ENCODE peak calls at places on chromosomes 4 and X, in six cellular contexts. J is foreskin fibroblast; W is neural crest cell; Y is BJ; N is CD8-positive, alpha-beta T cell; T is HCT116. R is an unnamed sample.

GRCh38 chrX:15948318-15948660 is 93.7 kb upstream of the AP1S2 start:
- DNase-seq in J (no peak), W (no peak), Y (no peak), N (no peak), T (no peak), R (no peak)

GRCh38 chrX:45850197-45850774 is 649.6 kb upstream of the DIPK2B start:
- DNase-seq in J (no peak), W (peak), Y (no peak), N (no peak), T (no peak), R (no peak)

GRCh38 chrX:139078342-139078741 is 366.8 kb upstream of the FGF13 start:
- DNase-seq in J (no peak), W (no peak), Y (no peak), N (no peak), T (no peak), R (no peak)

GRCh38 chrX:104137496-104137895 is 19.3 kb downstream of the SLC25A53 start:
- DNase-seq in J (no peak), W (no peak), Y (no peak), N (no peak), T (peak), R (no peak)

GRCh38 chrX:122504026-122504425 is 680.1 kb upstream of the GRIA3 start:
- DNase-seq in J (peak), W (no peak), Y (peak), N (no peak), T (no peak), R (no peak)

GRCh38 chr4:20432098-20432497 is 180.4 kb downstream of the SLIT2 start:
- DNase-seq in J (no peak), W (no peak), Y (no peak), N (no peak), T (no peak), R (no peak)

GRCh38 chr4:80592950-80593349 is 257.4 kb downstream of the CFAP299 start:
- DNase-seq in J (no peak), W (no peak), Y (no peak), N (no peak), T (no peak), R (no peak)

GRCh38 chr4:56958111-56958517 is 19.3 kb downstream of the NOA1 start:
- DNase-seq in J (peak), W (no peak), Y (peak), N (no peak), T (no peak), R (peak)

GRCh38 chr4:111952708-111953107 is 192.5 kb upstream of the FAM241A start:
- DNase-seq in J (no peak), W (no peak), Y (no peak), N (no peak), T (no peak), R (no peak)

GRCh38 chrX:120514236-120514635 is 45.1 kb upstream of the LAMP2 start:
- DNase-seq in J (no peak), W (no peak), Y (no peak), N (no peak), T (no peak), R (no peak)

GRCh38 chr4:142473218-142473959 is 372.7 kb downstream of the INPP4B start:
- DNase-seq in J (no peak), W (no peak), Y (no peak), N (no peak), T (no peak), R (peak)

GRCh38 chr4:44038811-44039210 is 409.8 kb downstream of the KCTD8 start:
- DNase-seq in J (no peak), W (no peak), Y (no peak), N (no peak), T (no peak), R (no peak)

GRCh38 chrX:42143866-42144592 is 220.7 kb upstream of the CASK start:
- DNase-seq in J (no peak), W (no peak), Y (no peak), N (no peak), T (no peak), R (no peak)

GRCh38 chr4:128159967-128160366 is 98.9 kb downstream of the LARP1B start:
- DNase-seq in J (peak), W (no peak), Y (peak), N (no peak), T (no peak), R (no peak)

GRCh38 chr4:54099959-54100606 is at the start of gene GSX2:
- DNase-seq in J (no peak), W (no peak), Y (no peak), N (no peak), T (no peak), R (peak)

GRCh38 chrX:63354484-63354883 is 3.4 kb upstream of the SPIN4 start:
- DNase-seq in J (no peak), W (no peak), Y (no peak), N (no peak), T (no peak), R (no peak)

GRCh38 chr4:153453455-153453854 is 12.7 kb upstream of the TMEM131L start:
- DNase-seq in J (no peak), W (no peak), Y (no peak), N (no peak), T (no peak), R (no peak)

GRCh38 chr4:2457481-2458295 is 11.2 kb upstream of the RNF4 start:
- DNase-seq in J (no peak), W (no peak), Y (no peak), N (no peak), T (no peak), R (no peak)

GRCh38 chr4:2819244-2820215 is 24.1 kb upstream of the ADD1 start:
- DNase-seq in J (no peak), W (no peak), Y (no peak), N (no peak), T (no peak), R (no peak)

GRCh38 chr4:143538979-143539669 is 25.6 kb downstream of the SMARCA5 start:
- DNase-seq in J (no peak), W (no peak), Y (no peak), N (no peak), T (no peak), R (no peak)

GRCh38 chr4:110669663-110670062 is 46.8 kb upstream of the PITX2 start:
- DNase-seq in J (no peak), W (no peak), Y (no peak), N (no peak), T (no peak), R (no peak)

GRCh38 chrX:73851014-73852009 is 288.3 kb downstream of the CHIC1 start:
- DNase-seq in J (no peak), W (no peak), Y (no peak), N (no peak), T (no peak), R (no peak)

GRCh38 chrX:136779346-136779781 is 1.4 kb downstream of the ARHGEF6 start:
- DNase-seq in J (no peak), W (no peak), Y (no peak), N (no peak), T (no peak), R (no peak)

GRCh38 chr4:120829113-120829831 is 93.3 kb downstream of the PRDM5 start:
- DNase-seq in J (no peak), W (no peak), Y (no peak), N (no peak), T (no peak), R (no peak)

GRCh38 chrX:45801554-45801953 is 600.9 kb upstream of the DIPK2B start:
- DNase-seq in J (no peak), W (no peak), Y (no peak), N (no peak), T (no peak), R (no peak)

GRCh38 chrX:81259714-81260395 is 58.0 kb downstream of the SH3BGRL start:
- DNase-seq in J (no peak), W (no peak), Y (no peak), N (no peak), T (no peak), R (no peak)

GRCh38 chr4:154465085-154465484 is 26.5 kb downstream of the DCHS2 start:
- DNase-seq in J (no peak), W (no peak), Y (no peak), N (no peak), T (no peak), R (no peak)

GRCh38 chrX:53595266-53595810 is 91.2 kb downstream of the HUWE1 start:
- DNase-seq in J (no peak), W (no peak), Y (no peak), N (no peak), T (no peak), R (no peak)

GRCh38 chr4:2808001-2808400 is 15.1 kb downstream of the SH3BP2 start:
- DNase-seq in J (no peak), W (no peak), Y (no peak), N (no peak), T (no peak), R (no peak)

GRCh38 chr4:15551740-15552446 is 82.2 kb downstream of the CC2D2A start:
- DNase-seq in J (no peak), W (no peak), Y (no peak), N (no peak), T (no peak), R (no peak)

GRCh38 chrX:75155454-75155829 is 641 bp downstream of the ABCB7 start:
- DNase-seq in J (no peak), W (no peak), Y (no peak), N (no peak), T (no peak), R (no peak)

GRCh38 chr4:163681208-163681821 is 186.8 kb downstream of the TMA16 start:
- DNase-seq in J (no peak), W (peak), Y (no peak), N (no peak), T (peak), R (no peak)

GRCh38 chr4:55635760-55636621 is at the start of gene NMU:
- DNase-seq in J (peak), W (peak), Y (no peak), N (no peak), T (peak), R (peak)

GRCh38 chr4:47271296-47271695 is 192.2 kb downstream of the COMMD8 start:
- DNase-seq in J (no peak), W (no peak), Y (no peak), N (no peak), T (no peak), R (no peak)

GRCh38 chr4:172688536-172688935 is 480.1 kb upstream of the GALNT7 start:
- DNase-seq in J (no peak), W (no peak), Y (no peak), N (no peak), T (no peak), R (no peak)

GRCh38 chr4:13464543-13464942 is 19.6 kb downstream of the RAB28 start:
- DNase-seq in J (no peak), W (no peak), Y (no peak), N (no peak), T (no peak), R (no peak)

GRCh38 chrX:23341452-23341851 is 6.8 kb downstream of the PTCHD1 start:
- DNase-seq in J (no peak), W (no peak), Y (no peak), N (no peak), T (no peak), R (no peak)
- TF ChIP-seq CTCF in J (no peak), W (peak), Y (no peak), N (no peak), T (no peak), R (no peak)

GRCh38 chr4:1031956-1032795 is 20.8 kb downstream of the FGFRL1 start:
- DNase-seq in J (no peak), W (no peak), Y (no peak), N (no peak), T (no peak), R (no peak)
- TF ChIP-seq CTCF in J (no peak), W (no peak), Y (no peak), N (no peak), T (peak), R (no peak)

GRCh38 chr4:119785963-119786362 is 157.4 kb upstream of the PDE5A start:
- DNase-seq in J (no peak), W (no peak), Y (no peak), N (no peak), T (peak), R (no peak)
- TF ChIP-seq CTCF in J (peak), W (no peak), Y (peak), N (no peak), T (peak), R (no peak)

GRCh38 chrX:132634521-132634920 is 145.7 kb upstream of the MBNL3 start:
- DNase-seq in J (no peak), W (no peak), Y (no peak), N (no peak), T (no peak), R (no peak)

GRCh38 chrX:132636080-132636479 is 147.2 kb upstream of the MBNL3 start:
- DNase-seq in J (no peak), W (no peak), Y (no peak), N (no peak), T (no peak), R (no peak)

GRCh38 chrX:132631579-132632232 is 142.9 kb upstream of the MBNL3 start:
- DNase-seq in J (no peak), W (no peak), Y (no peak), N (no peak), T (no peak), R (no peak)
- TF ChIP-seq CTCF in J (peak), W (peak), Y (peak), N (peak), T (peak), R (no peak)

GRCh38 chr4:184100297-184100885 is 117.3 kb downstream of the ENPP6 start:
- DNase-seq in J (no peak), W (peak), Y (no peak), N (peak), T (peak), R (peak)
- TF ChIP-seq CTCF in J (no peak), W (peak), Y (peak), N (peak), T (peak), R (peak)

DNA sequence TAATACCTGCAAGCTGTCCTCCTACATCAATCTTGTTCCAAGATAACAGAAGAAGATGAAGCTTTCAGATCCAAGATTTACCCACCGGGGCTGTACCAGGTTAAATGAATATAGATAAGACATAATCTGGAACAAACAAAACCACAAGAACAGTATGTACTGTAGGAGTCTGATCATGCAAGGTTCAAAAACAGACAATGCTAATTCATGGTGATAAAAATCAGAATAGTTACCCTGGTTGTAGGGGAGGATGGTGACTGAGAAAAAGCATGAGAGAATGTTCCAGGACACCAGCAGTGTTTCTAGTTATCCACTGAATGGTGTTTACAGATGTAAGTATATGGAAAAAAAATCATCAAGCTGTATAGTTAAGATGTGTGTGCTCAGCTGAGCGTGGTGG is 211.6 kb upstream of the TBL1X start:
- DNase-seq in J (no peak), W (no peak), Y (no peak), N (no peak), T (no peak), R (no peak)
- TF ChIP-seq CTCF in J (no peak), W (no peak), Y (no peak), N (no peak), T (no peak), R (no peak)

GRCh38 chr4:149896428-149896827 is 80.8 kb upstream of the IQCM start:
- DNase-seq in J (no peak), W (no peak), Y (no peak), N (no peak), T (peak), R (peak)
- TF ChIP-seq CTCF in J (peak), W (peak), Y (peak), N (no peak), T (peak), R (no peak)

DNA sequence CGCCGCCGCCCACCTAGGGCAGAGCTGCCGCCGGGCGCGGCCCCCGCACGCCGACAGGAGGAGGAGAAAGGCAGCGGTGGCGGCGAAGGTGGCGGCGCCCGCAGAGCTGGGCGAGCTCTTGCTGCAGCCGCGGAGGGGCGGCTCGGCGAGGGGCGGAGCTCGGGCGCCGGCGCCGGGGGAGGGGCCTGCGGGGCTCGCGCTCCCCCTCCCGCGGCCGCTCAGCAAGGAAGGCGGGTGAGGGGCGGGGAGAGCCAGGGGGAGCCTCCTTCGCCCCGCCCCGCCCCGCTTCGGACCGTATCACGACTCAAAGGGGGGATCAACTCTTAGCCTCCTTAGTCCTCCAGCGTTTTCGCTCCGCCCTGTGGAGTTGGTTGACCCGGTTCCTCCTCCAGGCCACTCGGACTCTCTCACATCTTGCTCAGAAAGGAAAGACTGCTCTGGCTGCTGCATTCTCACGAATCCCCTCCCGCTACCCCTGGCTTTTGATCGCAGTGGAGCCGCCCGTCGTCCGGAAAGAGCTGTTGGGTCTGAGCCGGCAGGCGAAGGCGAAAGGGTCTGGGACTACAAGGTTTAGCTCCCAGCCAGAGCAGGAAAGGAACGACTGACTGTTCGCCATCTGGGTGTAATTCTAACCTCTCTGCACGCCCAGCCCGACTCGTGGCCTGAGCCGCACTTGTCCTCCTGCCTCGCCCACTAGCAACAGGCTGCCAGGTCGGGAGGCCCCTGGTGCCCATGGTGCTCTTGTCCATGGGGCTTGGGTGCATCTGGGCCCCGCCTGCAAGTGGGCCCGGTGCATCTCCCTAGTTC is at the start of gene ATP8A1:
- DNase-seq in J (peak), W (peak), Y (peak), N (peak), T (peak), R (peak)
- TF ChIP-seq CTCF in J (no peak), W (peak), Y (peak), N (no peak), T (no peak), R (no peak)

R was measured in glutamatergic neuron.